ENCODE peak calls at places on chromosomes 7 and 10, in seven cellular contexts. One of them, this sample, is unnamed.

GRCh38 chr10:76866841-76867586 is 770.6 kb downstream of the KCNMA1 start:
- DNase-seq in caudate nucleus: no peak
- DNase-seq in smooth muscle cell of the brain vasculature: no peak
- DNase-seq in CD8-positive, alpha-beta memory T cell: no peak
- DNase-seq in mucosa of gallbladder: no peak
- DNase-seq in GM06990: no peak
- DNase-seq in activated T-cell treated with anti-CD3 and anti-CD28 coated beads, Interleukin-2, amount 50 U/mL, for 72 hours: no peak
- DNase-seq in this sample: no peak

GRCh38 chr10:132904169-132904813 is 38.1 kb downstream of the CFAP46 start:
- DNase-seq in caudate nucleus: no peak
- DNase-seq in smooth muscle cell of the brain vasculature: no peak
- DNase-seq in CD8-positive, alpha-beta memory T cell: no peak
- DNase-seq in mucosa of gallbladder: no peak
- DNase-seq in GM06990: no peak
- DNase-seq in activated T-cell treated with anti-CD3 and anti-CD28 coated beads, Interleukin-2, amount 50 U/mL, for 72 hours: peak; percentile 42
- DNase-seq in this sample: peak; percentile 27

GRCh38 chr7:29017666-29018065 is 59.5 kb upstream of the TRIL start:
- DNase-seq in caudate nucleus: no peak
- DNase-seq in smooth muscle cell of the brain vasculature: no peak
- DNase-seq in CD8-positive, alpha-beta memory T cell: no peak
- DNase-seq in mucosa of gallbladder: no peak
- DNase-seq in GM06990: no peak
- DNase-seq in activated T-cell treated with anti-CD3 and anti-CD28 coated beads, Interleukin-2, amount 50 U/mL, for 72 hours: no peak
- DNase-seq in this sample: no peak

GRCh38 chr10:21946946-21947345 is 56.6 kb downstream of the DNAJC1 start:
- DNase-seq in caudate nucleus: no peak
- DNase-seq in smooth muscle cell of the brain vasculature: no peak
- DNase-seq in CD8-positive, alpha-beta memory T cell: no peak
- DNase-seq in mucosa of gallbladder: no peak
- DNase-seq in GM06990: no peak
- DNase-seq in activated T-cell treated with anti-CD3 and anti-CD28 coated beads, Interleukin-2, amount 50 U/mL, for 72 hours: no peak
- DNase-seq in this sample: no peak

GRCh38 chr7:80611779-80612178 is 26.7 kb upstream of the CD36 start:
- DNase-seq in caudate nucleus: no peak
- DNase-seq in smooth muscle cell of the brain vasculature: peak; percentile 77
- DNase-seq in CD8-positive, alpha-beta memory T cell: no peak
- DNase-seq in mucosa of gallbladder: peak; percentile 89
- DNase-seq in GM06990: no peak
- DNase-seq in activated T-cell treated with anti-CD3 and anti-CD28 coated beads, Interleukin-2, amount 50 U/mL, for 72 hours: no peak
- DNase-seq in this sample: no peak

GRCh38 chr10:75245354-75246001 is 9.7 kb upstream of the COMTD1 start:
- DNase-seq in caudate nucleus: no peak
- DNase-seq in smooth muscle cell of the brain vasculature: no peak
- DNase-seq in CD8-positive, alpha-beta memory T cell: no peak
- DNase-seq in mucosa of gallbladder: no peak
- DNase-seq in GM06990: no peak
- DNase-seq in activated T-cell treated with anti-CD3 and anti-CD28 coated beads, Interleukin-2, amount 50 U/mL, for 72 hours: no peak
- DNase-seq in this sample: no peak

GRCh38 chr7:3892686-3893085 is 591.6 kb downstream of the SDK1 start:
- DNase-seq in caudate nucleus: no peak
- DNase-seq in smooth muscle cell of the brain vasculature: no peak
- DNase-seq in CD8-positive, alpha-beta memory T cell: no peak
- DNase-seq in mucosa of gallbladder: no peak
- DNase-seq in GM06990: no peak
- DNase-seq in activated T-cell treated with anti-CD3 and anti-CD28 coated beads, Interleukin-2, amount 50 U/mL, for 72 hours: no peak
- DNase-seq in this sample: no peak

GRCh38 chr7:107233981-107234380 is 65.2 kb downstream of the HBP1 start:
- DNase-seq in caudate nucleus: no peak
- DNase-seq in smooth muscle cell of the brain vasculature: no peak
- DNase-seq in CD8-positive, alpha-beta memory T cell: no peak
- DNase-seq in mucosa of gallbladder: no peak
- DNase-seq in GM06990: no peak
- DNase-seq in activated T-cell treated with anti-CD3 and anti-CD28 coated beads, Interleukin-2, amount 50 U/mL, for 72 hours: no peak
- DNase-seq in this sample: no peak

GRCh38 chr10:28463676-28464395 is 69.1 kb upstream of the WAC start:
- DNase-seq in caudate nucleus: no peak
- DNase-seq in smooth muscle cell of the brain vasculature: no peak
- DNase-seq in CD8-positive, alpha-beta memory T cell: no peak
- DNase-seq in mucosa of gallbladder: peak; percentile 71
- DNase-seq in GM06990: no peak
- DNase-seq in activated T-cell treated with anti-CD3 and anti-CD28 coated beads, Interleukin-2, amount 50 U/mL, for 72 hours: no peak
- DNase-seq in this sample: no peak

GRCh38 chr10:26365681-26366327 is 72.3 kb upstream of the APBB1IP start:
- DNase-seq in caudate nucleus: no peak
- DNase-seq in smooth muscle cell of the brain vasculature: no peak
- DNase-seq in CD8-positive, alpha-beta memory T cell: no peak
- DNase-seq in mucosa of gallbladder: peak; percentile 91
- DNase-seq in GM06990: no peak
- DNase-seq in activated T-cell treated with anti-CD3 and anti-CD28 coated beads, Interleukin-2, amount 50 U/mL, for 72 hours: no peak
- DNase-seq in this sample: no peak

GRCh38 chr10:133336131-133337078 is at the start of gene CALY:
- DNase-seq in caudate nucleus: peak; percentile 41
- DNase-seq in smooth muscle cell of the brain vasculature: no peak
- DNase-seq in CD8-positive, alpha-beta memory T cell: peak; percentile 86
- DNase-seq in mucosa of gallbladder: peak; percentile 65
- DNase-seq in GM06990: peak; percentile 54
- DNase-seq in activated T-cell treated with anti-CD3 and anti-CD28 coated beads, Interleukin-2, amount 50 U/mL, for 72 hours: peak; percentile 80
- DNase-seq in this sample: peak; percentile 81

GRCh38 chr10:52755297-52756062 is 17.1 kb downstream of the MBL2 start:
- DNase-seq in caudate nucleus: peak; percentile 4
- DNase-seq in smooth muscle cell of the brain vasculature: no peak
- DNase-seq in CD8-positive, alpha-beta memory T cell: no peak
- DNase-seq in mucosa of gallbladder: peak; percentile 31
- DNase-seq in GM06990: no peak
- DNase-seq in activated T-cell treated with anti-CD3 and anti-CD28 coated beads, Interleukin-2, amount 50 U/mL, for 72 hours: no peak
- DNase-seq in this sample: no peak

GRCh38 chr7:16804674-16805439 is at the start of gene AGR2:
- DNase-seq in caudate nucleus: no peak
- DNase-seq in smooth muscle cell of the brain vasculature: no peak
- DNase-seq in CD8-positive, alpha-beta memory T cell: no peak
- DNase-seq in mucosa of gallbladder: peak; percentile 86
- DNase-seq in GM06990: no peak
- DNase-seq in activated T-cell treated with anti-CD3 and anti-CD28 coated beads, Interleukin-2, amount 50 U/mL, for 72 hours: no peak
- DNase-seq in this sample: no peak

GRCh38 chr10:69246581-69247312 is 26.6 kb downstream of the HKDC1 start:
- DNase-seq in caudate nucleus: no peak
- DNase-seq in smooth muscle cell of the brain vasculature: no peak
- DNase-seq in CD8-positive, alpha-beta memory T cell: no peak
- DNase-seq in mucosa of gallbladder: no peak
- DNase-seq in GM06990: no peak
- DNase-seq in activated T-cell treated with anti-CD3 and anti-CD28 coated beads, Interleukin-2, amount 50 U/mL, for 72 hours: no peak
- DNase-seq in this sample: no peak

GRCh38 chr10:100888957-100889356 is 23.8 kb upstream of the SLF2 start:
- DNase-seq in caudate nucleus: no peak
- DNase-seq in smooth muscle cell of the brain vasculature: no peak
- DNase-seq in CD8-positive, alpha-beta memory T cell: no peak
- DNase-seq in mucosa of gallbladder: no peak
- DNase-seq in GM06990: no peak
- DNase-seq in activated T-cell treated with anti-CD3 and anti-CD28 coated beads, Interleukin-2, amount 50 U/mL, for 72 hours: no peak
- DNase-seq in this sample: no peak

GRCh38 chr7:106775552-106775936 is 89.5 kb upstream of the PIK3CG start:
- DNase-seq in caudate nucleus: no peak
- DNase-seq in smooth muscle cell of the brain vasculature: no peak
- DNase-seq in CD8-positive, alpha-beta memory T cell: no peak
- DNase-seq in mucosa of gallbladder: no peak
- DNase-seq in GM06990: no peak
- DNase-seq in activated T-cell treated with anti-CD3 and anti-CD28 coated beads, Interleukin-2, amount 50 U/mL, for 72 hours: no peak
- DNase-seq in this sample: no peak

GRCh38 chr7:150735596-150736358 is 1.4 kb upstream of the GIMAP5 start:
- DNase-seq in caudate nucleus: no peak
- DNase-seq in smooth muscle cell of the brain vasculature: no peak
- DNase-seq in CD8-positive, alpha-beta memory T cell: no peak
- DNase-seq in mucosa of gallbladder: no peak
- DNase-seq in GM06990: no peak
- DNase-seq in activated T-cell treated with anti-CD3 and anti-CD28 coated beads, Interleukin-2, amount 50 U/mL, for 72 hours: no peak
- DNase-seq in this sample: no peak

GRCh38 chr7:129950191-129950940 is 2.4 kb downstream of the UBE2H start:
- DNase-seq in caudate nucleus: no peak
- DNase-seq in smooth muscle cell of the brain vasculature: no peak
- DNase-seq in CD8-positive, alpha-beta memory T cell: no peak
- DNase-seq in mucosa of gallbladder: no peak
- DNase-seq in GM06990: peak; percentile 80
- DNase-seq in activated T-cell treated with anti-CD3 and anti-CD28 coated beads, Interleukin-2, amount 50 U/mL, for 72 hours: no peak
- DNase-seq in this sample: no peak

GRCh38 chr10:63646491-63646890 is 125.3 kb downstream of the REEP3 start:
- DNase-seq in caudate nucleus: no peak
- DNase-seq in smooth muscle cell of the brain vasculature: no peak
- DNase-seq in CD8-positive, alpha-beta memory T cell: no peak
- DNase-seq in mucosa of gallbladder: no peak
- DNase-seq in GM06990: no peak
- DNase-seq in activated T-cell treated with anti-CD3 and anti-CD28 coated beads, Interleukin-2, amount 50 U/mL, for 72 hours: no peak
- DNase-seq in this sample: no peak

GRCh38 chr7:143040209-143040710 is 11.9 kb upstream of the OR6V1 start:
- DNase-seq in caudate nucleus: no peak
- DNase-seq in smooth muscle cell of the brain vasculature: no peak
- DNase-seq in CD8-positive, alpha-beta memory T cell: no peak
- DNase-seq in mucosa of gallbladder: no peak
- DNase-seq in GM06990: no peak
- DNase-seq in activated T-cell treated with anti-CD3 and anti-CD28 coated beads, Interleukin-2, amount 50 U/mL, for 72 hours: no peak
- DNase-seq in this sample: no peak

GRCh38 chr7:117990834-117991233 is 117.6 kb upstream of the CTTNBP2 start:
- DNase-seq in caudate nucleus: no peak
- DNase-seq in smooth muscle cell of the brain vasculature: no peak
- DNase-seq in CD8-positive, alpha-beta memory T cell: no peak
- DNase-seq in mucosa of gallbladder: no peak
- DNase-seq in GM06990: no peak
- DNase-seq in activated T-cell treated with anti-CD3 and anti-CD28 coated beads, Interleukin-2, amount 50 U/mL, for 72 hours: no peak
- DNase-seq in this sample: no peak

GRCh38 chr7:138460649-138461607 is 869 bp downstream of the TRIM24 start:
- DNase-seq in caudate nucleus: peak; percentile 57
- DNase-seq in smooth muscle cell of the brain vasculature: no peak
- DNase-seq in CD8-positive, alpha-beta memory T cell: peak; percentile 57
- DNase-seq in mucosa of gallbladder: peak; percentile 44
- DNase-seq in GM06990: peak; percentile 85
- DNase-seq in activated T-cell treated with anti-CD3 and anti-CD28 coated beads, Interleukin-2, amount 50 U/mL, for 72 hours: peak; percentile 73
- DNase-seq in this sample: peak; percentile 61

GRCh38 chr7:138338361-138338760 is 121.7 kb upstream of the TRIM24 start:
- DNase-seq in caudate nucleus: no peak
- DNase-seq in smooth muscle cell of the brain vasculature: no peak
- DNase-seq in CD8-positive, alpha-beta memory T cell: no peak
- DNase-seq in mucosa of gallbladder: peak; percentile 37
- DNase-seq in GM06990: no peak
- DNase-seq in activated T-cell treated with anti-CD3 and anti-CD28 coated beads, Interleukin-2, amount 50 U/mL, for 72 hours: no peak
- DNase-seq in this sample: no peak

This sample was measured in naive B cell.